ENCODE peak calls at places on chromosomes 3 and 15, in eight cellular contexts. One of them, this sample, is unnamed.

GRCh38 chr3:56983427-56983826 is 77.0 kb upstream of the SPATA12 start:
- DNase-seq in adrenal gland: no peak
- DNase-seq in progenitor cell of endocrine pancreas: no peak
- DNase-seq in ovary: no peak
- DNase-seq in tibial artery: no peak
- DNase-seq in esophagus muscularis mucosa: no peak
- DNase-seq in neural progenitor cell: no peak
- DNase-seq in neural crest cell: no peak
- DNase-seq in this sample: no peak

GRCh38 chr15:77187751-77188464 is 117.0 kb upstream of the TSPAN3 start:
- DNase-seq in neural crest cell: no peak
- DNase-seq in tibial artery: no peak
- DNase-seq in esophagus muscularis mucosa: no peak
- DNase-seq in neural progenitor cell: no peak
- DNase-seq in adrenal gland: peak; percentile 54
- DNase-seq in ovary: no peak
- DNase-seq in progenitor cell of endocrine pancreas: no peak
- DNase-seq in this sample: no peak

GRCh38 chr15:95995375-95996168 is 334.9 kb upstream of the NR2F2 start:
- DNase-seq in tibial artery: no peak
- DNase-seq in adrenal gland: no peak
- DNase-seq in neural progenitor cell: no peak
- DNase-seq in progenitor cell of endocrine pancreas: no peak
- DNase-seq in ovary: no peak
- DNase-seq in neural crest cell: no peak
- DNase-seq in esophagus muscularis mucosa: no peak
- DNase-seq in this sample: no peak

GRCh38 chr3:127899200-127899599 is 15.8 kb upstream of the KBTBD12 start:
- DNase-seq in neural progenitor cell: peak; percentile 10
- DNase-seq in neural crest cell: no peak
- DNase-seq in adrenal gland: no peak
- DNase-seq in ovary: no peak
- DNase-seq in tibial artery: no peak
- DNase-seq in progenitor cell of endocrine pancreas: no peak
- DNase-seq in esophagus muscularis mucosa: no peak
- DNase-seq in this sample: no peak

GRCh38 chr3:60588806-60589205 is 662.4 kb downstream of the FHIT start:
- DNase-seq in ovary: no peak
- DNase-seq in esophagus muscularis mucosa: no peak
- DNase-seq in neural crest cell: no peak
- DNase-seq in adrenal gland: no peak
- DNase-seq in tibial artery: no peak
- DNase-seq in progenitor cell of endocrine pancreas: no peak
- DNase-seq in neural progenitor cell: no peak
- DNase-seq in this sample: no peak

GRCh38 chr3:168024537-168024941 is 71.2 kb downstream of the GOLIM4 start:
- DNase-seq in esophagus muscularis mucosa: no peak
- DNase-seq in ovary: no peak
- DNase-seq in adrenal gland: no peak
- DNase-seq in tibial artery: no peak
- DNase-seq in neural progenitor cell: no peak
- DNase-seq in progenitor cell of endocrine pancreas: no peak
- DNase-seq in neural crest cell: no peak
- DNase-seq in this sample: no peak

GRCh38 chr15:98865397-98866339 is 141.9 kb downstream of the PGPEP1L start:
- DNase-seq in progenitor cell of endocrine pancreas: no peak
- DNase-seq in neural progenitor cell: no peak
- DNase-seq in neural crest cell: no peak
- DNase-seq in adrenal gland: peak; percentile 78
- DNase-seq in esophagus muscularis mucosa: no peak
- DNase-seq in tibial artery: peak; percentile 87
- DNase-seq in ovary: peak; percentile 68
- DNase-seq in this sample: no peak

GRCh38 chr3:81743096-81744025 is 18.1 kb downstream of the GBE1 start:
- DNase-seq in adrenal gland: peak; percentile 71
- DNase-seq in neural crest cell: no peak
- DNase-seq in ovary: peak; percentile 42
- DNase-seq in esophagus muscularis mucosa: peak; percentile 93
- DNase-seq in progenitor cell of endocrine pancreas: no peak
- DNase-seq in tibial artery: no peak
- DNase-seq in neural progenitor cell: no peak
- DNase-seq in this sample: no peak

GRCh38 chr3:194369522-194370279 is at the start of gene LRRC15:
- DNase-seq in progenitor cell of endocrine pancreas: no peak
- DNase-seq in esophagus muscularis mucosa: no peak
- DNase-seq in tibial artery: no peak
- DNase-seq in ovary: no peak
- DNase-seq in neural crest cell: no peak
- DNase-seq in neural progenitor cell: peak; percentile 84
- DNase-seq in adrenal gland: peak; percentile 72
- DNase-seq in this sample: no peak

GRCh38 chr3:98801042-98801747 is 38.1 kb downstream of the ST3GAL6 start:
- DNase-seq in progenitor cell of endocrine pancreas: no peak
- DNase-seq in neural progenitor cell: no peak
- DNase-seq in neural crest cell: no peak
- DNase-seq in ovary: no peak
- DNase-seq in adrenal gland: no peak
- DNase-seq in tibial artery: no peak
- DNase-seq in esophagus muscularis mucosa: no peak
- DNase-seq in this sample: no peak

GRCh38 chr3:131849640-131850039 is 185.2 kb downstream of the CPNE4 start:
- DNase-seq in neural progenitor cell: no peak
- DNase-seq in progenitor cell of endocrine pancreas: no peak
- DNase-seq in adrenal gland: no peak
- DNase-seq in esophagus muscularis mucosa: no peak
- DNase-seq in ovary: no peak
- DNase-seq in neural crest cell: no peak
- DNase-seq in tibial artery: no peak
- DNase-seq in this sample: no peak

GRCh38 chr3:131848111-131848510 is 186.7 kb downstream of the CPNE4 start:
- DNase-seq in adrenal gland: no peak
- DNase-seq in ovary: no peak
- DNase-seq in neural crest cell: no peak
- DNase-seq in esophagus muscularis mucosa: no peak
- DNase-seq in tibial artery: no peak
- DNase-seq in neural progenitor cell: no peak
- DNase-seq in progenitor cell of endocrine pancreas: no peak
- DNase-seq in this sample: no peak

GRCh38 chr3:131850223-131850622 is 184.6 kb downstream of the CPNE4 start:
- DNase-seq in adrenal gland: no peak
- DNase-seq in tibial artery: no peak
- DNase-seq in esophagus muscularis mucosa: no peak
- DNase-seq in ovary: no peak
- DNase-seq in neural crest cell: no peak
- DNase-seq in progenitor cell of endocrine pancreas: no peak
- DNase-seq in neural progenitor cell: no peak
- DNase-seq in this sample: no peak

DNA sequence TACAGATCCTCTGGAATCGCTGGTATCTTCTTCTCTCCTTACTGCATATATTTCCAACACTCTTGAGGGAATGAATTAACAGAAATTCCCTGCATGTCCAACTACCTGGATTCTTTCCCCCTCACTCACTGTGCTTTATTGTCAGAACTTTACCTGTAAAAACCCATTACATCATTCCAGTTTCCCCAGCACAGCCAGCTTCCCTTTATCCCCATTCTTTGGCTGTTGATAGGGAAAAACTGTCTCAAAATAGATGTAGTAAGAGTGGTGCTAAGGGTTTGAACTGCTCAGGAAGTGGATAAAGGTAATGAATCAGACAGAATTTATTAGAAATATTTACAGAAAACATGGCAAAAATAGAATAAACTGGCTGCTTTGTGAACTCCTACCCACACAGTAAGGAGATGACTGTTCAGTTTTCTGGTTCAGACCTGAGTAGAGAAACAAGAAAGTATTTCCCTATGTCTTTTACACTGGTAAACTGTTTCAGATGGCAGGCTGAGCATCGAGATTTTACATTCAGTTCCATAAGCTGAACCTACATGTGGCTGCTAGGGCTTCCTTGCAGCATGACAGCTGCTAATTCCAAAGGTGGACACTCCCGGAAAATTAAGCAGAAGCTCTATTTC is 188.4 kb downstream of the CPNE4 start:
- DNase-seq in ovary: no peak
- DNase-seq in tibial artery: no peak
- DNase-seq in adrenal gland: no peak
- DNase-seq in progenitor cell of endocrine pancreas: no peak
- DNase-seq in neural crest cell: no peak
- DNase-seq in neural progenitor cell: no peak
- DNase-seq in esophagus muscularis mucosa: no peak
- DNase-seq in this sample: no peak
- TF ChIP-seq CTCF in ovary: no peak
- TF ChIP-seq CTCF in tibial artery: no peak
- TF ChIP-seq CTCF in adrenal gland: no peak
- TF ChIP-seq CTCF in progenitor cell of endocrine pancreas: no peak
- TF ChIP-seq CTCF in neural crest cell: no peak
- TF ChIP-seq CTCF in neural progenitor cell: no peak
- TF ChIP-seq CTCF in esophagus muscularis mucosa: no peak
- TF ChIP-seq CTCF in this sample: no peak

GRCh38 chr3:106542101-106542769 is 673.4 kb upstream of the CBLB start:
- DNase-seq in tibial artery: no peak
- DNase-seq in adrenal gland: no peak
- DNase-seq in progenitor cell of endocrine pancreas: no peak
- DNase-seq in esophagus muscularis mucosa: no peak
- DNase-seq in neural progenitor cell: peak; percentile 54
- DNase-seq in ovary: no peak
- DNase-seq in neural crest cell: no peak
- DNase-seq in this sample: no peak
- TF ChIP-seq CTCF in tibial artery: no peak
- TF ChIP-seq CTCF in adrenal gland: no peak
- TF ChIP-seq CTCF in progenitor cell of endocrine pancreas: no peak
- TF ChIP-seq CTCF in esophagus muscularis mucosa: no peak
- TF ChIP-seq CTCF in neural progenitor cell: no peak
- TF ChIP-seq CTCF in ovary: no peak
- TF ChIP-seq CTCF in neural crest cell: no peak
- TF ChIP-seq CTCF in this sample: no peak

DNA sequence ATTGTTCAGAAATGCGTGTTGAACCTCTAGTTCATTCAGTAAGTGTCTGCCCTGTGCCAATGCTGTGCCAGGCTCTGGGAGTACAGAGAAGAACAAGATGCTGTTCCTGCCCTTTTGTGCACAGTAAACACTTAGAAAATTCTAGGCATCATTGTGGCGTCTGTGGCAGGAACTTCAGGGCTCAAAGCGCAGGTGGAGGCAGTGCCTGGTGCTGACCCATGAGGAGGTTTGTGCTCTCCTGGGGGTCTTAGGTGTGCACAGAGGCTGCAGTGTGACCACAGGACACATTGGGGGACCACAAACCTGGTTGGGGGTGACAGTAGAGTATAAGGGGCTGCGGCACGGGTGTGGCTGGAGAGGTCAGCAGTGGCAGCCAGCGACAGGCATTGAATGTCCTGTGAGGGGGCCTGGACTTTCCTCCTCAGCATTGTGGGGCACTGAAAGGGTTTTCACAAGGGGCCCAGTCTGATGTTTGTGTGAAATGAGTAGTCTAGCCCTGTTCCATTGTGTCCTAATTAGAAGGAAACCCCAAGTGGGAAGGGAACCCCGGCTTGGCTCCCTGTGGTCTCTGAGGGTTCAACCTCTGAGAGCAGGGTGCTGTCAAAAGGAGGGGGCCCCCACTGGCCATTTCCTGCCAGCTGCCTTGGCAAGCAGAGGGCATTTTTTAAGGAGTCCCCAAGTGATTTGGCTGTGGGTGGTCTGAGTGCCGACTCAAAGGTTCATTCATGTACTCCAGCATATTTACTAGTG is 20.9 kb downstream of the MRAS start:
- DNase-seq in progenitor cell of endocrine pancreas: no peak
- DNase-seq in adrenal gland: no peak
- DNase-seq in neural progenitor cell: no peak
- DNase-seq in tibial artery: peak; percentile 58
- DNase-seq in neural crest cell: no peak
- DNase-seq in esophagus muscularis mucosa: no peak
- DNase-seq in ovary: no peak
- DNase-seq in this sample: no peak
- TF ChIP-seq CTCF in progenitor cell of endocrine pancreas: no peak
- TF ChIP-seq CTCF in adrenal gland: no peak
- TF ChIP-seq CTCF in neural progenitor cell: no peak
- TF ChIP-seq CTCF in tibial artery: no peak
- TF ChIP-seq CTCF in neural crest cell: no peak
- TF ChIP-seq CTCF in esophagus muscularis mucosa: no peak
- TF ChIP-seq CTCF in ovary: no peak
- TF ChIP-seq CTCF in this sample: no peak

GRCh38 chr3:20041197-20041780 is 1.0 kb downstream of the KAT2B start:
- DNase-seq in neural progenitor cell: peak; percentile 77
- DNase-seq in esophagus muscularis mucosa: no peak
- DNase-seq in ovary: peak; percentile 68
- DNase-seq in progenitor cell of endocrine pancreas: peak; percentile 51
- DNase-seq in adrenal gland: peak; percentile 84
- DNase-seq in neural crest cell: peak; percentile 69
- DNase-seq in tibial artery: peak; percentile 94
- DNase-seq in this sample: peak; percentile 85
- TF ChIP-seq CTCF in neural progenitor cell: peak; percentile 7
- TF ChIP-seq CTCF in esophagus muscularis mucosa: no peak
- TF ChIP-seq CTCF in ovary: no peak
- TF ChIP-seq CTCF in progenitor cell of endocrine pancreas: no peak
- TF ChIP-seq CTCF in adrenal gland: no peak
- TF ChIP-seq CTCF in neural crest cell: no peak
- TF ChIP-seq CTCF in tibial artery: no peak
- TF ChIP-seq CTCF in this sample: no peak